ENCODE peak calls at places on chromosomes 11 and 22, in eight cellular contexts. S, X, M, R, H, K, J and A are unnamed samples. For H3K4me1 and H3K9me3, the result is how much of the 10 kb centered on the place peaks cover.

GRCh38 chr11:216081-216974 is 8.8 kb downstream of the RIC8A start:
- DNase-seq in H (no peak), M (no peak), K (no peak), X (peak), R (no peak), J (peak), S (no peak), A (no peak)

GRCh38 chr11:13661074-13661623 is 7.3 kb upstream of the FAR1 start:
- DNase-seq in X (no peak), K (no peak), J (no peak), H (no peak), S (no peak), R (no peak), M (no peak), A (no peak)

GRCh38 chr11:45688472-45689033 is 23.1 kb upstream of the CHST1 start:
- DNase-seq in X (no peak), H (no peak), R (no peak), S (no peak), K (no peak), M (no peak), J (no peak), A (no peak)

GRCh38 chr11:46277623-46278386 is at the start of gene CREB3L1:
- DNase-seq in J (peak), M (no peak), R (peak), H (no peak), X (peak), S (peak), K (no peak), A (no peak)

GRCh38 chr11:95335989-95336388 is 105.0 kb upstream of the SESN3 start:
- DNase-seq in K (no peak), S (no peak), H (no peak), R (no peak), X (no peak), J (no peak), M (no peak), A (no peak)

GRCh38 chr22:17808688-17809403 is 34.6 kb upstream of the BID start:
- DNase-seq in M (no peak), R (no peak), S (no peak), X (no peak), J (no peak), K (no peak), H (no peak), A (no peak)

GRCh38 chr11:6572215-6572614 is 31.2 kb downstream of the RRP8 start:
- DNase-seq in J (no peak), K (no peak), R (no peak), H (no peak), S (no peak), M (no peak), X (no peak), A (no peak)

GRCh38 chr11:123184531-123184930 is 10.5 kb downstream of the CLMP start:
- DNase-seq in J (no peak), X (no peak), M (no peak), K (no peak), S (no peak), R (no peak), H (no peak), A (no peak)

GRCh38 chr22:22855085-22855484 is 32.5 kb upstream of the IGLL5 start:
- DNase-seq in K (no peak), M (no peak), J (no peak), S (no peak), X (no peak), R (no peak), H (no peak), A (no peak)
- H3K4me1 ChIP-seq in K (under half), M (under half), J (under half), S (under half), X (under half), R (under half), H (under half), A (under half)

DNA sequence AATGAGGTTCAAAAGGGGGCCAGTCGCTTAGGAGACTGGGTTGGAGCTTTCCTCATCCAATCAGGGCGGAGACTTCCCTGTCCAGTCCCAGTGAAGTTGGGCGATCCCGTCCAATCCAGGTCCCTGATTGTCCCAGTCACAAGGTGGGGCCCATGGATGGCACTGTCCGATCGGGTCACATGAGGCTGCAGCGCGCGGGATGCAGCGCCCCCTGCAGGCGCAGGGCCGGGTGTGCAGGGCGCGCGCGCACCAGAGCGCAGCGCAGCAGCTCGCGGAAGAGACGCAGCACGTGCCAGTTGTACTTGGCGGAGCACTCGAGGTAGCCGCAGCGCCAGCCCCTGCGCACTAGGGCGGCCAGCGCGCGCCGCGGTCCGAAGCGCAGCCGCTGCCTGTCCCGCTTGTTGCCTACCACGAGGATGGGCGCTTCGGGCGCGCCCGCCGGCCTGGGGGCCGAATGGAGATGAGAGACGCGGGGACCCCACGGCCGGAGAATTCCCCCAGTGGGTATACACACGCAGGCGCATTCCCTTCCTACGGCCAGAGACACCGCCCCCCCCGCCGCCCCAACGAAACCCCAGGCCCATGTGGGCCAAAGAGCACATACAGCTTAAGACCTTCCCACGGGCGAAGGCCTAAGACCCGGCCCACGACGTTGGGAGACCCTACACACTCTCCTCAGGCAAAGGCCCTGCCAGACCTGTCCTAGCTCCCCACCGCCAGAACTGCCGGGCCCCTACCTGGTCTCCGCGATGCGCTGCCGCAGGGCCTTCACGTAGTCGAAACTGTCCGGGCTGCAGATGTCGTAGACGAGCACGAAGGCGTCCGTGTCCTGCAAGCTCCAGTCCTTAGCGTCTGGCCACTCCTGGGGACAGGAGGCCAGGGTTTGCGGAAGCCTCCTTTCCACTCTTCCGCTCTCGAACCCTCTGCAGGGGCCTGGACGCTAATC is 2.1 kb downstream of the RASL10A start:
- DNase-seq in M (no peak), H (no peak), R (no peak), K (peak), X (no peak), J (no peak), S (no peak), A (peak)
- TF ChIP-seq POLR2A in M (no peak), H (no peak), R (no peak), K (no peak), X (no peak), J (no peak), S (no peak), A (no peak)

GRCh38 chr11:2693851-2694261 is 5.9 kb downstream of the KCNQ1OT1 start:
- DNase-seq in S (no peak), M (no peak), H (no peak), R (no peak), J (peak), X (no peak), K (peak), A (peak)
- H3K9me3 ChIP-seq in S (under half), M (under half), H (under half), R (under half), J (under half), X (under half), K (under half), A (under half)

GRCh38 chr22:24427500-24428164 is at the start of gene ADORA2A:
- DNase-seq in R (no peak), M (peak), S (no peak), X (peak), K (no peak), H (no peak), J (peak), A (no peak)
- H3K4me1 ChIP-seq in R (under half), M (under half), S (under half), X (under half), K (under half), H (half or more), J (under half), A (under half)

GRCh38 chr11:65663634-65664200 is 1.0 kb upstream of the RELA start:
- DNase-seq in R (no peak), S (peak), M (peak), J (peak), H (peak), X (peak), K (no peak), A (peak)
- TF ChIP-seq POLR2A in R (peak), S (no peak), M (no peak), J (peak), H (no peak), X (no peak), K (peak), A (no peak)

GRCh38 chr22:49162841-49163240 is 664.8 kb downstream of the BRD1 start:
- DNase-seq in R (no peak), X (no peak), K (no peak), J (no peak), M (no peak), H (no peak), S (no peak), A (no peak)
- H3K9me3 ChIP-seq in R (under half), X (under half), K (under half), J (under half), M (under half), H (under half), S (under half), A (under half)